ENCODE peak calls at places on chromosomes 4 and X, in nine cellular contexts. One of them, this sample, is unnamed.
A peak's percentile ranks its signal among the peaks of the same experiment; 100 is the strongest.

GRCh38 chr4:169131556-169132208 is 121.6 kb upstream of the CBR4 start:
- DNase-seq in B cell: no peak
- DNase-seq in stomach: no peak
- DNase-seq in AML-193: no peak
- DNase-seq in fibroblast of pulmonary artery: no peak
- DNase-seq in lower leg skin: no peak
- DNase-seq in astrocyte of the hippocampus: no peak
- DNase-seq in WTC11: no peak
- DNase-seq in OCI-LY7: no peak
- DNase-seq in this sample: no peak

GRCh38 chr4:87089368-87089767 is 131.1 kb downstream of the KLHL8 start:
- DNase-seq in B cell: no peak
- DNase-seq in stomach: no peak
- DNase-seq in AML-193: no peak
- DNase-seq in fibroblast of pulmonary artery: no peak
- DNase-seq in lower leg skin: no peak
- DNase-seq in astrocyte of the hippocampus: no peak
- DNase-seq in WTC11: no peak
- DNase-seq in OCI-LY7: no peak
- DNase-seq in this sample: no peak

GRCh38 chr4:8403173-8403753 is 37.3 kb downstream of the ACOX3 start:
- DNase-seq in B cell: no peak
- DNase-seq in stomach: peak; percentile 78
- DNase-seq in AML-193: peak; percentile 25
- DNase-seq in fibroblast of pulmonary artery: peak; percentile 86
- DNase-seq in lower leg skin: peak; percentile 71
- DNase-seq in astrocyte of the hippocampus: peak; percentile 91
- DNase-seq in WTC11: peak; percentile 88
- DNase-seq in OCI-LY7: peak; percentile 68
- DNase-seq in this sample: peak; percentile 94

GRCh38 chr4:111605111-111605510 is 540.1 kb upstream of the FAM241A start:
- DNase-seq in B cell: no peak
- DNase-seq in stomach: no peak
- DNase-seq in AML-193: no peak
- DNase-seq in fibroblast of pulmonary artery: no peak
- DNase-seq in lower leg skin: no peak
- DNase-seq in astrocyte of the hippocampus: no peak
- DNase-seq in WTC11: no peak
- DNase-seq in OCI-LY7: no peak
- DNase-seq in this sample: no peak

GRCh38 chrX:81337805-81338204 is 135.9 kb downstream of the SH3BGRL start:
- DNase-seq in B cell: no peak
- DNase-seq in stomach: no peak
- DNase-seq in AML-193: no peak
- DNase-seq in fibroblast of pulmonary artery: no peak
- DNase-seq in lower leg skin: no peak
- DNase-seq in astrocyte of the hippocampus: no peak
- DNase-seq in WTC11: no peak
- DNase-seq in OCI-LY7: no peak
- DNase-seq in this sample: no peak

GRCh38 chr4:73923631-73923937 is 54.4 kb downstream of the CXCL1 start:
- DNase-seq in B cell: no peak
- DNase-seq in stomach: no peak
- DNase-seq in AML-193: no peak
- DNase-seq in fibroblast of pulmonary artery: no peak
- DNase-seq in lower leg skin: no peak
- DNase-seq in astrocyte of the hippocampus: no peak
- DNase-seq in WTC11: no peak
- DNase-seq in OCI-LY7: no peak
- DNase-seq in this sample: no peak

GRCh38 chrX:129759576-129760061 is 20.1 kb upstream of the SASH3 start:
- DNase-seq in B cell: no peak
- DNase-seq in stomach: peak; percentile 54
- DNase-seq in AML-193: peak; percentile 48
- DNase-seq in fibroblast of pulmonary artery: peak; percentile 81
- DNase-seq in lower leg skin: peak; percentile 26
- DNase-seq in astrocyte of the hippocampus: peak; percentile 91
- DNase-seq in WTC11: no peak
- DNase-seq in OCI-LY7: no peak
- DNase-seq in this sample: no peak

GRCh38 chr4:19532120-19532848 is 719.4 kb upstream of the SLIT2 start:
- DNase-seq in B cell: no peak
- DNase-seq in stomach: no peak
- DNase-seq in AML-193: no peak
- DNase-seq in fibroblast of pulmonary artery: peak; percentile 14
- DNase-seq in lower leg skin: no peak
- DNase-seq in astrocyte of the hippocampus: peak; percentile 61
- DNase-seq in WTC11: no peak
- DNase-seq in OCI-LY7: no peak
- DNase-seq in this sample: no peak

GRCh38 chr4:176011523-176011922 is 54.1 kb upstream of the WDR17 start:
- DNase-seq in B cell: no peak
- DNase-seq in stomach: no peak
- DNase-seq in AML-193: no peak
- DNase-seq in fibroblast of pulmonary artery: no peak
- DNase-seq in lower leg skin: no peak
- DNase-seq in astrocyte of the hippocampus: peak; percentile 64
- DNase-seq in WTC11: no peak
- DNase-seq in OCI-LY7: no peak
- DNase-seq in this sample: no peak

GRCh38 chrX:68307767-68308166 is 125.5 kb downstream of the OPHN1 start:
- DNase-seq in B cell: no peak
- DNase-seq in stomach: no peak
- DNase-seq in AML-193: no peak
- DNase-seq in fibroblast of pulmonary artery: peak; percentile 70
- DNase-seq in lower leg skin: no peak
- DNase-seq in astrocyte of the hippocampus: peak; percentile 52
- DNase-seq in WTC11: no peak
- DNase-seq in OCI-LY7: no peak
- DNase-seq in this sample: no peak

GRCh38 chr4:156052116-156052515 is 98.5 kb upstream of the CTSO start:
- DNase-seq in B cell: no peak
- DNase-seq in stomach: no peak
- DNase-seq in AML-193: no peak
- DNase-seq in fibroblast of pulmonary artery: no peak
- DNase-seq in lower leg skin: no peak
- DNase-seq in astrocyte of the hippocampus: no peak
- DNase-seq in WTC11: no peak
- DNase-seq in OCI-LY7: no peak
- DNase-seq in this sample: no peak

GRCh38 chrX:77652095-77652494 is 133.9 kb downstream of the ATRX start:
- DNase-seq in B cell: no peak
- DNase-seq in stomach: no peak
- DNase-seq in AML-193: no peak
- DNase-seq in fibroblast of pulmonary artery: no peak
- DNase-seq in lower leg skin: no peak
- DNase-seq in astrocyte of the hippocampus: no peak
- DNase-seq in WTC11: no peak
- DNase-seq in OCI-LY7: no peak
- DNase-seq in this sample: no peak

GRCh38 chr4:87523307-87523706 is 5.9 kb downstream of the SPARCL1 start:
- DNase-seq in B cell: no peak
- DNase-seq in stomach: no peak
- DNase-seq in AML-193: no peak
- DNase-seq in fibroblast of pulmonary artery: no peak
- DNase-seq in lower leg skin: no peak
- DNase-seq in astrocyte of the hippocampus: no peak
- DNase-seq in WTC11: no peak
- DNase-seq in OCI-LY7: no peak
- DNase-seq in this sample: no peak

GRCh38 chr4:136829298-136829697 is 703.0 kb downstream of the PCDH18 start:
- DNase-seq in B cell: no peak
- DNase-seq in stomach: no peak
- DNase-seq in AML-193: no peak
- DNase-seq in fibroblast of pulmonary artery: no peak
- DNase-seq in lower leg skin: no peak
- DNase-seq in astrocyte of the hippocampus: no peak
- DNase-seq in WTC11: no peak
- DNase-seq in OCI-LY7: no peak
- DNase-seq in this sample: no peak

GRCh38 chrX:129600981-129601424 is 53.8 kb downstream of the APLN start:
- DNase-seq in B cell: peak; percentile 43
- DNase-seq in stomach: no peak
- DNase-seq in AML-193: peak; percentile 23
- DNase-seq in fibroblast of pulmonary artery: peak; percentile 33
- DNase-seq in lower leg skin: no peak
- DNase-seq in astrocyte of the hippocampus: peak; percentile 44
- DNase-seq in WTC11: no peak
- DNase-seq in OCI-LY7: peak; percentile 34
- DNase-seq in this sample: no peak

GRCh38 chr4:81651500-81651899 is 179.8 kb upstream of the RASGEF1B start:
- DNase-seq in B cell: no peak
- DNase-seq in stomach: no peak
- DNase-seq in AML-193: no peak
- DNase-seq in fibroblast of pulmonary artery: peak; percentile 41
- DNase-seq in lower leg skin: no peak
- DNase-seq in astrocyte of the hippocampus: no peak
- DNase-seq in WTC11: no peak
- DNase-seq in OCI-LY7: peak; percentile 46
- DNase-seq in this sample: no peak

GRCh38 chr4:137082051-137082450 is 450.2 kb downstream of the PCDH18 start:
- DNase-seq in B cell: no peak
- DNase-seq in stomach: no peak
- DNase-seq in AML-193: no peak
- DNase-seq in fibroblast of pulmonary artery: no peak
- DNase-seq in lower leg skin: no peak
- DNase-seq in astrocyte of the hippocampus: no peak
- DNase-seq in WTC11: no peak
- DNase-seq in OCI-LY7: no peak
- DNase-seq in this sample: no peak

GRCh38 chrX:124395145-124395858 is 48.9 kb downstream of the SH2D1A start:
- DNase-seq in B cell: no peak
- DNase-seq in stomach: no peak
- DNase-seq in AML-193: no peak
- DNase-seq in fibroblast of pulmonary artery: no peak
- DNase-seq in lower leg skin: no peak
- DNase-seq in astrocyte of the hippocampus: no peak
- DNase-seq in WTC11: no peak
- DNase-seq in OCI-LY7: peak; percentile 85
- DNase-seq in this sample: no peak

GRCh38 chr4:52983563-52984303 is 121.6 kb downstream of the RASL11B start:
- DNase-seq in B cell: no peak
- DNase-seq in stomach: no peak
- DNase-seq in AML-193: peak; percentile 59
- DNase-seq in fibroblast of pulmonary artery: peak; percentile 73
- DNase-seq in lower leg skin: no peak
- DNase-seq in astrocyte of the hippocampus: peak; percentile 76
- DNase-seq in WTC11: no peak
- DNase-seq in OCI-LY7: peak; percentile 67
- DNase-seq in this sample: no peak

GRCh38 chr4:55524844-55525571 is 21.7 kb downstream of the CLOCK start:
- DNase-seq in B cell: no peak
- DNase-seq in stomach: no peak
- DNase-seq in AML-193: no peak
- DNase-seq in fibroblast of pulmonary artery: peak; percentile 42
- DNase-seq in lower leg skin: no peak
- DNase-seq in astrocyte of the hippocampus: no peak
- DNase-seq in WTC11: no peak
- DNase-seq in OCI-LY7: no peak
- DNase-seq in this sample: no peak

GRCh38 chrX:14529288-14529989 is at the start of gene GLRA2:
- DNase-seq in B cell: no peak
- DNase-seq in stomach: no peak
- DNase-seq in AML-193: no peak
- DNase-seq in fibroblast of pulmonary artery: peak; percentile 14
- DNase-seq in lower leg skin: no peak
- DNase-seq in astrocyte of the hippocampus: peak; percentile 62
- DNase-seq in WTC11: peak; percentile 52
- DNase-seq in OCI-LY7: no peak
- DNase-seq in this sample: peak; percentile 22

GRCh38 chrX:54358424-54359211 is 772 bp upstream of the WNK3 start:
- DNase-seq in B cell: peak; percentile 40
- DNase-seq in stomach: no peak
- DNase-seq in AML-193: no peak
- DNase-seq in fibroblast of pulmonary artery: peak; percentile 61
- DNase-seq in lower leg skin: peak; percentile 16
- DNase-seq in astrocyte of the hippocampus: peak; percentile 83
- DNase-seq in WTC11: peak; percentile 83
- DNase-seq in OCI-LY7: no peak
- DNase-seq in this sample: peak; percentile 79

GRCh38 chrX:22351966-22352365 is 79.3 kb downstream of the CBLL2 start:
- DNase-seq in B cell: no peak
- DNase-seq in stomach: no peak
- DNase-seq in AML-193: no peak
- DNase-seq in fibroblast of pulmonary artery: no peak
- DNase-seq in lower leg skin: no peak
- DNase-seq in astrocyte of the hippocampus: no peak
- DNase-seq in WTC11: no peak
- DNase-seq in OCI-LY7: no peak
- DNase-seq in this sample: no peak

GRCh38 chr4:78293841-78294301 is 236.7 kb downstream of the FRAS1 start:
- DNase-seq in B cell: no peak
- DNase-seq in stomach: no peak
- DNase-seq in AML-193: no peak
- DNase-seq in fibroblast of pulmonary artery: peak; percentile 74
- DNase-seq in lower leg skin: no peak
- DNase-seq in astrocyte of the hippocampus: peak; percentile 97
- DNase-seq in WTC11: no peak
- DNase-seq in OCI-LY7: no peak
- DNase-seq in this sample: no peak

GRCh38 chrX:13085533-13085932 is 41.1 kb upstream of the FAM9C start:
- DNase-seq in B cell: no peak
- DNase-seq in stomach: no peak
- DNase-seq in AML-193: peak; percentile 5
- DNase-seq in fibroblast of pulmonary artery: no peak
- DNase-seq in lower leg skin: no peak
- DNase-seq in astrocyte of the hippocampus: no peak
- DNase-seq in WTC11: no peak
- DNase-seq in OCI-LY7: peak; percentile 61
- DNase-seq in this sample: no peak

GRCh38 chrX:16143968-16144367 is 20.6 kb downstream of the GRPR start:
- DNase-seq in B cell: no peak
- DNase-seq in stomach: no peak
- DNase-seq in AML-193: no peak
- DNase-seq in fibroblast of pulmonary artery: no peak
- DNase-seq in lower leg skin: no peak
- DNase-seq in astrocyte of the hippocampus: no peak
- DNase-seq in WTC11: no peak
- DNase-seq in OCI-LY7: no peak
- DNase-seq in this sample: no peak

GRCh38 chr4:123017636-123018390 is 95.4 kb upstream of the NUDT6 start:
- DNase-seq in B cell: no peak
- DNase-seq in stomach: no peak
- DNase-seq in AML-193: no peak
- DNase-seq in fibroblast of pulmonary artery: peak; percentile 60
- DNase-seq in lower leg skin: no peak
- DNase-seq in astrocyte of the hippocampus: peak; percentile 56
- DNase-seq in WTC11: no peak
- DNase-seq in OCI-LY7: no peak
- DNase-seq in this sample: no peak

GRCh38 chr4:159191989-159192388 is 89.1 kb downstream of the RAPGEF2 start:
- DNase-seq in B cell: no peak
- DNase-seq in stomach: no peak
- DNase-seq in AML-193: peak; percentile 13
- DNase-seq in fibroblast of pulmonary artery: peak; percentile 69
- DNase-seq in lower leg skin: no peak
- DNase-seq in astrocyte of the hippocampus: peak; percentile 54
- DNase-seq in WTC11: no peak
- DNase-seq in OCI-LY7: peak; percentile 25
- DNase-seq in this sample: no peak

GRCh38 chr4:123340381-123340701 is 56.3 kb upstream of the SPRY1 start:
- DNase-seq in B cell: no peak
- DNase-seq in stomach: no peak
- DNase-seq in AML-193: no peak
- DNase-seq in fibroblast of pulmonary artery: peak; percentile 93
- DNase-seq in lower leg skin: no peak
- DNase-seq in astrocyte of the hippocampus: peak; percentile 74
- DNase-seq in WTC11: no peak
- DNase-seq in OCI-LY7: no peak
- DNase-seq in this sample: no peak

GRCh38 chr4:176949022-176949421 is 156.3 kb upstream of the VEGFC start:
- DNase-seq in B cell: no peak
- DNase-seq in stomach: no peak
- DNase-seq in AML-193: no peak
- DNase-seq in fibroblast of pulmonary artery: peak; percentile 90
- DNase-seq in lower leg skin: no peak
- DNase-seq in astrocyte of the hippocampus: no peak
- DNase-seq in WTC11: no peak
- DNase-seq in OCI-LY7: no peak
- DNase-seq in this sample: no peak

GRCh38 chrX:23803931-23804381 is 21.0 kb downstream of the SAT1 start:
- DNase-seq in B cell: no peak
- DNase-seq in stomach: peak; percentile 46
- DNase-seq in AML-193: no peak
- DNase-seq in fibroblast of pulmonary artery: peak; percentile 94
- DNase-seq in lower leg skin: no peak
- DNase-seq in astrocyte of the hippocampus: peak; percentile 80
- DNase-seq in WTC11: no peak
- DNase-seq in OCI-LY7: no peak
- DNase-seq in this sample: no peak